ENCODE peak calls at places on chromosome 12, in six cellular contexts. A is GM23338; D is stimulated activated CD8-positive, alpha-beta memory T cell treated with anti-CD3 and anti-CD28 coated beads, Interleukin-4, amount 100 ng/mL, for 1 hour; U is bronchial epithelial cell; B is hippocampal formation; R is WTC11. C is an unnamed sample.

GRCh38 chr12:105212431-105212830 is 23.5 kb downstream of the APPL2 start:
- DNase-seq in A (no peak), D (no peak), U (peak), B (no peak), R (no peak), C (no peak)

GRCh38 chr12:78938341-78939084 is 73.9 kb downstream of the SYT1 start:
- DNase-seq in A (no peak), D (no peak), U (no peak), B (no peak), R (no peak), C (no peak)

GRCh38 chr12:112176321-112177010 is 51.1 kb downstream of the TRAFD1 start:
- DNase-seq in A (no peak), D (no peak), U (no peak), B (no peak), R (no peak), C (no peak)

GRCh38 chr12:18250313-18250916 is 10.9 kb upstream of the PIK3C2G start:
- DNase-seq in A (peak), D (no peak), U (peak), B (no peak), R (no peak), C (no peak)

GRCh38 chr12:105257321-105257728 is 21.4 kb upstream of the APPL2 start:
- DNase-seq in A (no peak), D (no peak), U (peak), B (no peak), R (no peak), C (no peak)

GRCh38 chr12:88036368-88036965 is 7.3 kb upstream of the C12orf50 start:
- DNase-seq in A (no peak), D (no peak), U (peak), B (no peak), R (no peak), C (no peak)

GRCh38 chr12:50057896-50058670 is 687 bp downstream of the ASIC1 start:
- DNase-seq in A (no peak), D (no peak), U (no peak), B (no peak), R (no peak), C (no peak)

GRCh38 chr12:102736328-102736727 is 180.7 kb downstream of the PAH start:
- DNase-seq in A (no peak), D (no peak), U (no peak), B (no peak), R (no peak), C (no peak)

GRCh38 chr12:4099276-4099675 is 174.3 kb upstream of the CCND2 start:
- DNase-seq in A (peak), D (no peak), U (no peak), B (no peak), R (peak), C (no peak)

GRCh38 chr12:99658950-99659349 is 11.4 kb downstream of the GARIN6 start:
- DNase-seq in A (peak), D (no peak), U (peak), B (no peak), R (no peak), C (no peak)

GRCh38 chr12:24948452-24948815 is 467 bp downstream of the BCAT1 start:
- DNase-seq in A (peak), D (no peak), U (peak), B (no peak), R (no peak), C (no peak)

GRCh38 chr12:57940915-57941164 is 527 bp upstream of the ATP23 start:
- DNase-seq in A (no peak), D (no peak), U (no peak), B (no peak), R (no peak), C (no peak)

GRCh38 chr12:49294086-49294803 is 702 bp upstream of the PRPH start:
- DNase-seq in A (no peak), D (no peak), U (no peak), B (no peak), R (no peak), C (no peak)

GRCh38 chr12:121600702-121601336 is 20.0 kb upstream of the KDM2B start:
- DNase-seq in A (no peak), D (no peak), U (no peak), B (no peak), R (no peak), C (no peak)

GRCh38 chr12:129372876-129373275 is 519.6 kb downstream of the GLT1D1 start:
- DNase-seq in A (no peak), D (no peak), U (no peak), B (no peak), R (no peak), C (no peak)

GRCh38 chr12:20132818-20133217 is 235.5 kb upstream of the PDE3A start:
- DNase-seq in A (peak), D (no peak), U (no peak), B (no peak), R (no peak), C (no peak)

GRCh38 chr12:116466536-116466935 is 92.6 kb upstream of the MAP1LC3B2 start:
- DNase-seq in A (no peak), D (no peak), U (no peak), B (no peak), R (no peak), C (no peak)

GRCh38 chr12:102430661-102431060 is 49.7 kb downstream of the IGF1 start:
- DNase-seq in A (no peak), D (no peak), U (no peak), B (no peak), R (no peak), C (no peak)

GRCh38 chr12:85190728-85191127 is 89.3 kb upstream of the ALX1 start:
- DNase-seq in A (no peak), D (no peak), U (no peak), B (no peak), R (no peak), C (no peak)

GRCh38 chr12:3178671-3179413 is 101.7 kb downstream of the TSPAN9 start:
- DNase-seq in A (no peak), D (no peak), U (no peak), B (no peak), R (no peak), C (no peak)

GRCh38 chr12:104680506-104680905 is 223.8 kb downstream of the CHST11 start:
- DNase-seq in A (no peak), D (no peak), U (no peak), B (no peak), R (no peak), C (no peak)

GRCh38 chr12:68958337-68958736 is 25.4 kb upstream of the CPM start:
- DNase-seq in A (no peak), D (no peak), U (no peak), B (no peak), R (no peak), C (no peak)

GRCh38 chr12:93636708-93637107 is 40.5 kb upstream of the CRADD start:
- DNase-seq in A (no peak), D (no peak), U (no peak), B (no peak), R (no peak), C (no peak)

GRCh38 chr12:7142057-7142644 is 12.0 kb downstream of the CLSTN3 start:
- DNase-seq in A (peak), D (peak), U (peak), B (peak), R (peak), C (no peak)

GRCh38 chr12:89863332-89863938 is 154.8 kb upstream of the ATP2B1 start:
- DNase-seq in A (no peak), D (peak), U (no peak), B (no peak), R (no peak), C (no peak)

GRCh38 chr12:128864516-128865186 is 11.4 kb downstream of the GLT1D1 start:
- DNase-seq in A (no peak), D (no peak), U (no peak), B (no peak), R (no peak), C (no peak)

GRCh38 chr12:92134638-92135274 is 10.9 kb downstream of the BTG1 start:
- DNase-seq in A (no peak), D (no peak), U (peak), B (no peak), R (no peak), C (no peak)

C was measured in type B pancreatic cell.